ENCODE peak calls at places on chromosomes 13 and 19, in four cellular contexts. N is fibroblast of lung, V is B cell, H is tibial nerve. L is an unnamed sample.

GRCh38 chr13:61685683-61686013 is 270.0 kb upstream of the PCDH20 start:
- DNase-seq in N (no peak), V (no peak), H (no peak), L (no peak)

GRCh38 chr19:48510421-48511268 is 990 bp downstream of the LMTK3 start:
- DNase-seq in N (peak; percentile 52), V (peak; percentile 76), H (peak; percentile 76), L (peak; percentile 19)

GRCh38 chr13:75307370-75307984 is 174.5 kb downstream of the TBC1D4 start:
- DNase-seq in N (no peak), V (no peak), H (no peak), L (peak; percentile 23)

GRCh38 chr19:8935460-8935859 is 74.7 kb downstream of the MUC16 start:
- DNase-seq in N (no peak), V (no peak), H (no peak), L (no peak)

GRCh38 chr19:4057913-4058695 is 8.6 kb downstream of the ZBTB7A start:
- DNase-seq in N (peak; percentile 93), V (no peak), H (peak; percentile 87), L (peak; percentile 91)

GRCh38 chr13:35514801-35515502 is 38.5 kb upstream of the MAB21L1 start:
- DNase-seq in N (no peak), V (no peak), H (no peak), L (no peak)

GRCh38 chr13:51246005-51246404 is 23.8 kb downstream of the FAM124A start:
- DNase-seq in N (no peak), V (no peak), H (no peak), L (no peak)

GRCh38 chr19:44723952-44724319 is 24.6 kb upstream of the BCL3 start:
- DNase-seq in N (peak; percentile 79), V (peak; percentile 89), H (peak; percentile 80), L (peak; percentile 74)

GRCh38 chr19:4474504-4475136 is 2.5 kb downstream of the HDGFL2 start:
- DNase-seq in N (peak; percentile 64), V (no peak), H (no peak), L (peak; percentile 55)

GRCh38 chr13:53200498-53201453 is 172.2 kb downstream of the OLFM4 start:
- DNase-seq in N (peak; percentile 2), V (peak; percentile 2), H (peak; percentile 33), L (no peak)

GRCh38 chr13:65292488-65292901 is 1937.6 kb downstream of the PCDH9 start:
- DNase-seq in N (peak; percentile 84), V (no peak), H (no peak), L (peak; percentile 79)

GRCh38 chr13:94988654-94989053 is 276.3 kb upstream of the SOX21 start:
- DNase-seq in N (no peak), V (no peak), H (no peak), L (no peak)

GRCh38 chr19:18725755-18726416 is 42.4 kb downstream of the CRTC1 start:
- DNase-seq in N (no peak), V (no peak), H (peak; percentile 10), L (no peak)

GRCh38 chr19:36460046-36460445 is 29.3 kb downstream of the ZNF566 start:
- DNase-seq in N (no peak), V (no peak), H (no peak), L (peak; percentile 38)

GRCh38 chr19:10661946-10662345 is 7.8 kb downstream of the ILF3 start:
- DNase-seq in N (no peak), V (no peak), H (no peak), L (no peak)

GRCh38 chr19:10667867-10668266 is 13.7 kb downstream of the ILF3 start:
- DNase-seq in N (no peak), V (no peak), H (no peak), L (no peak)

GRCh38 chr19:10660346-10660745 is 6.2 kb downstream of the ILF3 start:
- DNase-seq in N (no peak), V (no peak), H (no peak), L (no peak)

DNA sequence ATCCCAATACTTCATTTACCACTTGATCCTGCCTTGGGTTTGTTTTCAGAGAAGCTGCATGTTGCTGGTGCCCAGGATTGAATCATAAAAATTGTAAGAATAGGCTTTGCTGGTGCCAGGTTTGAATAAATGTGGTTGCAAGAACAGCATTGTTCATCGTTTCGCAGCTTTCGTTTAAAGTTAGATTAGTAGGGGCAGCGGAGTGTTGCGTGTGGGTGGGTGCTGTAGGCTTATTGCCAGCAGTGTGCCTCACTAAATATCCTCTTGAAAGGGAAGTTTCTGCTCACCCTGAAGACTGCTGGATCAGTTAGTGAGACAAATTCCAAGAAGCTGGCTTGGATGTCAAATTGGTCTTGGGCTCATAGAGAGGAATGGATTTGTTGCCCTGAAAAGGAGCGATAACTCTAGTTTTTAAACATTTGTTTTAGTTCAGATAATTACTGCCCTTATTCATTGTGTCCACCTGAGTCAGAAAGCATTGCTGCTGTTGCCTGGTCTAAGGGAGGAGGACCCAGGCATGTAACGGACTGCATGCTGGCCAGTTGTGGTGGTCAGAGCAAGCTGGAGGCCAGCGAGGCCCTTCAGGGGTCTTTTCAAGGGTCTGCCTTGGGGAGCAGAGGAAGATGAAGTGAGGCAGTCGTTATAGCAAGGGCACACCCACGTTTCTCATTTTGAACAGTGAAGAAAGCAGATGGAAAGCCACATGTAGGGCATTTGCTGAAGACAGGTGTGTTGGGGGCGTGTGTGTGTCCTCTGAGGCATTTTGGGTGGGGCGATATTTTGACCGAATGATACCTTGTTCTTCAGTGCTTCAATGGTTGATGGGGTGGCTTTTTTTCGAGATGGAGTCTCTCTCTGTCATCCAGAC is 8.5 kb downstream of the ILF3 start:
- DNase-seq in N (no peak), V (no peak), H (no peak), L (no peak)
- TF ChIP-seq CTCF in N (no peak), V (no peak), H (no peak), L (no peak)

GRCh38 chr19:7762719-7763293 is at the start of gene CLEC4M:
- DNase-seq in N (no peak), V (no peak), H (no peak), L (no peak)

GRCh38 chr19:7756258-7756657 is 6.8 kb upstream of the CLEC4M start:
- DNase-seq in N (no peak), V (no peak), H (no peak), L (no peak)

GRCh38 chr19:7759156-7759555 is 3.9 kb upstream of the CLEC4M start:
- DNase-seq in N (no peak), V (no peak), H (no peak), L (no peak)

GRCh38 chr19:7757358-7757757 is 5.7 kb upstream of the CLEC4M start:
- DNase-seq in N (no peak), V (no peak), H (no peak), L (no peak)
- TF ChIP-seq CTCF in N (no peak), V (no peak), H (no peak), L (no peak)

GRCh38 chr13:71852082-71852481 is 14.9 kb downstream of the DACH1 start:
- DNase-seq in N (no peak), V (no peak), H (no peak), L (no peak)

GRCh38 chr13:71860547-71861131 is 6.4 kb downstream of the DACH1 start:
- DNase-seq in N (no peak), V (no peak), H (no peak), L (no peak)

GRCh38 chr13:71854401-71854800 is 12.6 kb downstream of the DACH1 start:
- DNase-seq in N (no peak), V (no peak), H (no peak), L (no peak)

GRCh38 chr13:71858647-71859046 is 8.4 kb downstream of the DACH1 start:
- DNase-seq in N (no peak), V (no peak), H (no peak), L (no peak)

GRCh38 chr13:71856548-71856947 is 10.5 kb downstream of the DACH1 start:
- DNase-seq in N (no peak), V (no peak), H (no peak), L (no peak)
- TF ChIP-seq CTCF in N (no peak), V (no peak), H (no peak), L (no peak)

GRCh38 chr19:15379996-15380647 is 535 bp upstream of the AKAP8 start:
- DNase-seq in N (peak; percentile 37), V (no peak), H (no peak), L (peak; percentile 24)
- TF ChIP-seq CTCF in N (no peak), V (no peak), H (no peak), L (peak; percentile 33)

DNA sequence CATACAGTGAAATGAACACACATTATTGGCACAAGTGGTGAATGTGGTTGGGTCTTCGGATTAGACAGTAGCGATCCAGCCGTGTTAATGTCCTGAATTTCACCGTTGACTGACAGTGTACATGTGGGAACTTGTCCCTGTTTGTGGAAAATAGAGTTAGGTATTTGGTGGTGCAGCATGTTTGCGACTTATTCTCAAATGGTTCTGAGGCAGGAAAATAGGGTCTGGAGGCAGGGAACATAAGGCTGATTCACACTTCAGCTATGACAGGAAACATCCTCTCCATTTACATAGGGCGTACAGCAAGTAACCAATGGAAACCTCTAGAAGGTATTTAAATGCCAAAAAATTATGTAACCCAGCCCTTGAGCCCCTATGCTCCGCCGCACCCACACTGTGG is 4.2 kb downstream of the LGALS7B start:
- DNase-seq in N (peak; percentile 50), V (no peak), H (no peak), L (peak; percentile 9)
- TF ChIP-seq CTCF in N (no peak), V (no peak), H (no peak), L (no peak)

GRCh38 chr19:46371371-46371901 is 24.5 kb downstream of the PPP5C start:
- DNase-seq in N (no peak), V (no peak), H (no peak), L (no peak)

GRCh38 chr19:46372901-46373572 is 26.1 kb downstream of the PPP5C start:
- DNase-seq in N (no peak), V (no peak), H (no peak), L (no peak)

GRCh38 chr19:46374526-46375475 is 27.9 kb downstream of the PPP5C start:
- DNase-seq in N (no peak), V (no peak), H (no peak), L (no peak)

GRCh38 chr19:46376241-46377153 is 29.6 kb downstream of the PPP5C start:
- DNase-seq in N (no peak), V (no peak), H (no peak), L (no peak)

DNA sequence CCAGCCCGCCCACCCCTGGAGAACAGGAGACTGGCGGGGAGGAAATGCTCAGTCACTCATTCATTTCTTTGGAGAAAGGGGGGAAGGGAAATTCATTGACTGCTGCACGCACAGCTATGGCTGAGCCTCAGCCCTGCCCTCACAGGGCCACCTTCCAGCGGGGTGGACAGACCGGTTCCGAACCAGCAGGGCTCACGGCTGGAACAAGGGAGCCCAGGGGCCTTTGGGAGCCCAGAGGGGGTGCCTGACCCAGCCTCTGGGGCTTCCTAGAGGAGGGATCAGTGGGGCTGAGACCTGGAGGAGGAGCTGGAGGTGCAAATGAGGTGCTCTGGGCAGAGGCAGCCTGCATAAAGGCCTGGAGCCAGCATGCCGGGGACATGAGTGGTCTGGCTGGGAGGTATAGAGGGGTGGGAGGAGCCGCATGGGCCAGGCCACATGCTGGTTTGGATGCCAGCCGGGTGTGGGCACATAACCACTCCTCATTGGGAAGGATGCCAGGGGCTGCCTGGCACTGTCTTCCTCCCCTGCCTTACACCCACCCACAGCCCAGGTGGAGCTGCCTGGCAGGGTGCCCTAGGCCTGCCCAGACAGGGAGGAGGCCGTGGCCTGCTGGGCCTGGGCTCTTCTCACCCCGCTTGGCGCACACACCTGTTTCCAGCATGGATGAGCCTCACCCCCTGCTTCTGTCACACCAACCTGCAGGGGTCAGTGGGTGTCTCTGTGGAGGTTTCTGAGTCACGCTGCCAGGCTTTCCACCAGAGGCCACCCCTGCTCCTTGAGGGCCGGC is 26.9 kb downstream of the PPP5C start:
- DNase-seq in N (no peak), V (no peak), H (no peak), L (peak; percentile 56)
- TF ChIP-seq CTCF in N (no peak), V (no peak), H (no peak), L (peak; percentile 32)

L was measured in HFFc6.